ENCODE peak calls at places on chromosomes 4 and X, in six cellular contexts. One of them, this sample, is unnamed.

GRCh38 chrX:13473666-13474516 is 95.5 kb upstream of the EGFL6 start:
- DNase-seq in Calu3: no peak
- DNase-seq in activated CD4-positive, alpha-beta T cell treated with anti-CD3 and anti-CD28 coated beads for 4 hours: peak; percentile 2
- DNase-seq in NCI-H1105: no peak
- DNase-seq in stimulated activated CD8-positive, alpha-beta memory T cell treated with anti-CD3 and anti-CD28 coated beads, Interleukin-4, amount 100 ng/mL, for 24 hours: no peak
- DNase-seq in glutamatergic neuron: no peak
- DNase-seq in this sample: no peak

GRCh38 chrX:9071031-9071650 is 37.2 kb upstream of the FAM9B start:
- DNase-seq in Calu3: no peak
- DNase-seq in activated CD4-positive, alpha-beta T cell treated with anti-CD3 and anti-CD28 coated beads for 4 hours: no peak
- DNase-seq in NCI-H1105: no peak
- DNase-seq in stimulated activated CD8-positive, alpha-beta memory T cell treated with anti-CD3 and anti-CD28 coated beads, Interleukin-4, amount 100 ng/mL, for 24 hours: no peak
- DNase-seq in glutamatergic neuron: no peak
- DNase-seq in this sample: no peak

GRCh38 chr4:112861378-112862317 is 187.8 kb upstream of the ANK2 start:
- DNase-seq in Calu3: no peak
- DNase-seq in activated CD4-positive, alpha-beta T cell treated with anti-CD3 and anti-CD28 coated beads for 4 hours: no peak
- DNase-seq in NCI-H1105: no peak
- DNase-seq in stimulated activated CD8-positive, alpha-beta memory T cell treated with anti-CD3 and anti-CD28 coated beads, Interleukin-4, amount 100 ng/mL, for 24 hours: no peak
- DNase-seq in glutamatergic neuron: no peak
- DNase-seq in this sample: no peak

GRCh38 chr4:73189274-73189810 is 69.3 kb downstream of the ANKRD17 start:
- DNase-seq in Calu3: no peak
- DNase-seq in activated CD4-positive, alpha-beta T cell treated with anti-CD3 and anti-CD28 coated beads for 4 hours: no peak
- DNase-seq in NCI-H1105: no peak
- DNase-seq in stimulated activated CD8-positive, alpha-beta memory T cell treated with anti-CD3 and anti-CD28 coated beads, Interleukin-4, amount 100 ng/mL, for 24 hours: no peak
- DNase-seq in glutamatergic neuron: no peak
- DNase-seq in this sample: no peak

GRCh38 chrX:131792789-131793462 is 230.2 kb upstream of the STK26 start:
- DNase-seq in Calu3: no peak
- DNase-seq in activated CD4-positive, alpha-beta T cell treated with anti-CD3 and anti-CD28 coated beads for 4 hours: no peak
- DNase-seq in NCI-H1105: peak; percentile 83
- DNase-seq in stimulated activated CD8-positive, alpha-beta memory T cell treated with anti-CD3 and anti-CD28 coated beads, Interleukin-4, amount 100 ng/mL, for 24 hours: peak; percentile 65
- DNase-seq in glutamatergic neuron: no peak
- DNase-seq in this sample: no peak

GRCh38 chrX:37491686-37492085 is 79.8 kb upstream of the LANCL3 start:
- DNase-seq in Calu3: no peak
- DNase-seq in activated CD4-positive, alpha-beta T cell treated with anti-CD3 and anti-CD28 coated beads for 4 hours: no peak
- DNase-seq in NCI-H1105: no peak
- DNase-seq in stimulated activated CD8-positive, alpha-beta memory T cell treated with anti-CD3 and anti-CD28 coated beads, Interleukin-4, amount 100 ng/mL, for 24 hours: no peak
- DNase-seq in glutamatergic neuron: no peak
- DNase-seq in this sample: no peak

GRCh38 chr4:83109480-83110221 is 4.9 kb downstream of the PLAC8 start:
- DNase-seq in Calu3: peak; percentile 52
- DNase-seq in activated CD4-positive, alpha-beta T cell treated with anti-CD3 and anti-CD28 coated beads for 4 hours: peak; percentile 32
- DNase-seq in NCI-H1105: peak; percentile 32
- DNase-seq in stimulated activated CD8-positive, alpha-beta memory T cell treated with anti-CD3 and anti-CD28 coated beads, Interleukin-4, amount 100 ng/mL, for 24 hours: peak; percentile 24
- DNase-seq in glutamatergic neuron: peak; percentile 56
- DNase-seq in this sample: peak; percentile 39

GRCh38 chr4:174714393-174715211 is 114.4 kb downstream of the GLRA3 start:
- DNase-seq in Calu3: peak; percentile 39
- DNase-seq in activated CD4-positive, alpha-beta T cell treated with anti-CD3 and anti-CD28 coated beads for 4 hours: no peak
- DNase-seq in NCI-H1105: no peak
- DNase-seq in stimulated activated CD8-positive, alpha-beta memory T cell treated with anti-CD3 and anti-CD28 coated beads, Interleukin-4, amount 100 ng/mL, for 24 hours: no peak
- DNase-seq in glutamatergic neuron: peak; percentile 41
- DNase-seq in this sample: no peak

GRCh38 chr4:68076194-68076593 is 53.5 kb downstream of the TMPRSS11F start:
- DNase-seq in Calu3: no peak
- DNase-seq in activated CD4-positive, alpha-beta T cell treated with anti-CD3 and anti-CD28 coated beads for 4 hours: no peak
- DNase-seq in NCI-H1105: no peak
- DNase-seq in stimulated activated CD8-positive, alpha-beta memory T cell treated with anti-CD3 and anti-CD28 coated beads, Interleukin-4, amount 100 ng/mL, for 24 hours: no peak
- DNase-seq in glutamatergic neuron: no peak
- DNase-seq in this sample: no peak

This sample was measured in NCI-H2171.